ENCODE peak calls at places on chromosome 1, in nine cellular contexts. L, C, D, F, Y, U, Q, N and T are unnamed samples. For H3K4me1, the result is how much of the 10 kb centered on the place peaks cover.

GRCh38 chr1:200041337-200042118 is 14.0 kb downstream of the NR5A2 start:
- DNase-seq in L (no peak), C (no peak), D (no peak), F (no peak), Y (peak), U (no peak), Q (no peak), N (peak), T (no peak)

GRCh38 chr1:46455951-46456350 is 33.7 kb upstream of the DMBX1 start:
- DNase-seq in L (no peak), C (no peak), D (no peak), F (no peak), Y (no peak), U (no peak), Q (no peak), N (no peak), T (no peak)

GRCh38 chr1:169731446-169731845 is 2.4 kb downstream of the SELE start:
- DNase-seq in L (no peak), C (no peak), D (no peak), F (no peak), Y (no peak), U (no peak), Q (no peak), N (no peak), T (no peak)

GRCh38 chr1:110082477-110082876 is 12.0 kb upstream of the ALX3 start:
- DNase-seq in L (no peak), C (no peak), D (no peak), F (no peak), Y (no peak), U (no peak), Q (no peak), N (no peak), T (no peak)

GRCh38 chr1:59856725-59857338 is 42.1 kb downstream of the HOOK1 start:
- DNase-seq in L (peak), C (no peak), D (no peak), F (no peak), Y (no peak), U (no peak), Q (peak), N (no peak), T (no peak)

GRCh38 chr1:42162181-42162580 is 2.4 kb downstream of the GUCA2A start:
- DNase-seq in L (no peak), C (no peak), D (no peak), F (no peak), Y (no peak), U (no peak), Q (no peak), N (no peak), T (no peak)

GRCh38 chr1:6727535-6727934 is 25.9 kb upstream of the DNAJC11 start:
- DNase-seq in L (no peak), C (peak), D (peak), F (peak), Y (peak), U (peak), Q (peak), N (peak), T (peak)

GRCh38 chr1:240295811-240296210 is 204.1 kb downstream of the FMN2 start:
- DNase-seq in L (no peak), C (no peak), D (no peak), F (no peak), Y (no peak), U (peak), Q (no peak), N (no peak), T (no peak)

GRCh38 chr1:178055093-178055492 is 38.8 kb upstream of the RASAL2 start:
- DNase-seq in L (no peak), C (no peak), D (peak), F (peak), Y (peak), U (no peak), Q (peak), N (peak), T (peak)

GRCh38 chr1:192477630-192478029 is 97.9 kb upstream of the RGS1 start:
- DNase-seq in L (no peak), C (no peak), D (peak), F (no peak), Y (no peak), U (peak), Q (no peak), N (peak), T (no peak)
- TF ChIP-seq CTCF in L (peak), C (peak), D (peak), F (peak), Y (peak), U (no peak), Q (peak), N (no peak), T (peak)

GRCh38 chr1:28577738-28578536 is 14.1 kb upstream of the RAB42 start:
- DNase-seq in L (no peak), C (no peak), D (no peak), F (no peak), Y (no peak), U (no peak), Q (no peak), N (no peak), T (no peak)

GRCh38 chr1:28579374-28579773 is 12.7 kb upstream of the RAB42 start:
- DNase-seq in L (no peak), C (no peak), D (no peak), F (no peak), Y (no peak), U (no peak), Q (no peak), N (no peak), T (no peak)

GRCh38 chr1:28578696-28579218 is 13.3 kb upstream of the RAB42 start:
- DNase-seq in L (no peak), C (no peak), D (no peak), F (no peak), Y (no peak), U (no peak), Q (no peak), N (no peak), T (no peak)

GRCh38 chr1:28573564-28573963 is 18.5 kb upstream of the RAB42 start:
- DNase-seq in L (no peak), C (no peak), D (no peak), F (no peak), Y (no peak), U (no peak), Q (no peak), N (no peak), T (no peak)

DNA sequence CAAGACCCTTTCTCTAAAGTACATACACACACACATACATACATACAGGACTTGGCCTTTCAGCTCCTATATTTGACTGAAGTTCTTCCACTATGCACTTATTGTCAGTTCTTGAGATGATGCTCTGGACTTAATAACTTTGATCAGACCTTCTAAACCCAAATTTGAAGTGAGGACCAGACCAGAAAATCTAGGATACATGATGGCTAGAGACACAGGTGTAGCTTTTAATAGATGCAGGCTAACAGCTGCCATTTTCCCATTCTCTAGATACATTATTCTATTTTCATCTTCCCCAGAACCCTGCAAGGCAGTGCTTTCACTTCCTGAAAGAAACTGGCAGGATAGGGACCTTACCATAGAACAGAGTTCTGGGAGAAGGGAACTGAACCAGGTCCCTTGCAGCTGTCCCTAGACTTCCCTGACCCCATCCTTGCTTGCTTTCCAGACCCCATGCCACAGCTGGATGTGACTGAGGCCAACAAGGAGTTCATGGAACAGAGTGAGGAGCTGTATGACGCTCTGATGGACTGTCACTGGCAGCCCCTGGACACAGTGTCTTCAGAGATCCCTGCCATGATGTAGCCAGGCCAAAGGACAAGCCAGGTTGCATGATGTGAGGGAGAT is 14.9 kb upstream of the RAB42 start:
- DNase-seq in L (no peak), C (no peak), D (no peak), F (no peak), Y (peak), U (no peak), Q (no peak), N (peak), T (no peak)
- H3K4me1 ChIP-seq in L (under half), C (under half), D (under half), F (under half), Y (under half), U (under half), Q (under half), N (under half), T (under half)

DNA sequence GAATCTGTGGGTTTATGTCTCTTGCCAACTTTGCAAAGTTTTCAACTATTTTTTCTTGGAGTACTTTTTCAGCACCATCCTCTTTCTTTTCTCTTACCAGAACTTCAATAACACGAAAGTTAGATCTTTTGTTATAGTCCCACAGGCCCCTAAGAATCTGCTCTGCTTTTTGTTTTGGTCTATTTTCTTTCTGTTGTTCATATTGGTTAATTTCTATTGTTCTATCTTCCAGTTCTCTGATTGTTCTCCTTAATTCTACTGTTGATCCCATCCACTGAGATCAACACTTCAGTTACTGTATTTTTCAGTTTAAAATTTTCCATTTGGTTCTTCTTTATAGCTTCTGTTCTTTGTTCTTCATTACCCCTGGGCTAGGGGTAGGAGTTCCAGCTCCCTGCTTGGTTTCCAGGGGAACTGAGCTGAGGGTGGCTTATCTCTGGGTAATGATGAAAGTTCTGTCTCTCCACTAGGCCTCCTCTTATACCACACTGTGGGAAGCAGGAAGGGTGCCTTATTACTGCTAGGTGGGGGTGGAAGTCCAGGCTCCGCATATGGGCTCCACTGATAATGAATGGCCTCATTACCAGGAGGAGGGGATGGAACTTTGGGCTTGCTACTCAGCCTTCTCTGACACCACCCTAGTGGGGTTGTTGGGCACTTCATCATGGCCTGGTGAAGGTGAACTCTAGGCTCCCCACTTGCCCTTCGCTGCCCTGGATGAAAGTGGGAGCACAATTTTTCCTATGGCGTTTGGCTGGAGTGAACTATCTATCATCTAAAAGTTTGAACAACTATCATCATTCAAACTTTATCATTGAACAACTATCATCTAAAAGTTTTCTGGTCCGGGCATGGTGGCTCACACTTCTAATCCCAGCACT is 39.3 kb downstream of the NAV1 start:
- DNase-seq in L (no peak), C (no peak), D (no peak), F (no peak), Y (no peak), U (peak), Q (no peak), N (no peak), T (no peak)
- TF ChIP-seq CTCF in L (no peak), C (no peak), D (no peak), F (no peak), Y (no peak), U (no peak), Q (no peak), N (no peak), T (no peak)

GRCh38 chr1:65230741-65231439 is 78.5 kb upstream of the DNAJC6 start:
- DNase-seq in L (no peak), C (no peak), D (no peak), F (no peak), Y (no peak), U (no peak), Q (no peak), N (no peak), T (no peak)
- H3K4me1 ChIP-seq in L (under half), C (under half), D (under half), F (under half), Y (under half), U (under half), Q (under half), N (under half), T (under half)

GRCh38 chr1:12081648-12082396 is 18.7 kb downstream of the TNFRSF8 start:
- DNase-seq in L (no peak), C (no peak), D (no peak), F (no peak), Y (no peak), U (no peak), Q (no peak), N (no peak), T (no peak)

GRCh38 chr1:12078575-12078937 is 15.5 kb downstream of the TNFRSF8 start:
- DNase-seq in L (no peak), C (no peak), D (no peak), F (no peak), Y (no peak), U (no peak), Q (no peak), N (no peak), T (no peak)

GRCh38 chr1:12080773-12081556 is 17.9 kb downstream of the TNFRSF8 start:
- DNase-seq in L (no peak), C (no peak), D (no peak), F (no peak), Y (no peak), U (no peak), Q (no peak), N (no peak), T (no peak)

GRCh38 chr1:12080156-12080555 is 17.1 kb downstream of the TNFRSF8 start:
- DNase-seq in L (no peak), C (no peak), D (no peak), F (no peak), Y (no peak), U (peak), Q (no peak), N (no peak), T (no peak)

GRCh38 chr1:12078938-12079861 is 16.1 kb downstream of the TNFRSF8 start:
- DNase-seq in L (no peak), C (peak), D (peak), F (no peak), Y (peak), U (peak), Q (peak), N (peak), T (peak)
- TF ChIP-seq CTCF in L (no peak), C (peak), D (no peak), F (peak), Y (peak), U (peak), Q (peak), N (peak), T (peak)

GRCh38 chr1:208280184-208280583 is 36.0 kb upstream of the PLXNA2 start:
- DNase-seq in L (no peak), C (no peak), D (no peak), F (no peak), Y (no peak), U (no peak), Q (no peak), N (no peak), T (no peak)
- H3K4me1 ChIP-seq in L (under half), C (under half), D (under half), F (under half), Y (under half), U (under half), Q (under half), N (under half), T (under half)

GRCh38 chr1:17068789-17069188 is 15.0 kb upstream of the SDHB start:
- DNase-seq in L (no peak), C (no peak), D (no peak), F (no peak), Y (no peak), U (no peak), Q (no peak), N (no peak), T (no peak)
- TF ChIP-seq CTCF in L (no peak), C (no peak), D (no peak), F (no peak), Y (no peak), U (no peak), Q (no peak), N (no peak), T (no peak)

DNA sequence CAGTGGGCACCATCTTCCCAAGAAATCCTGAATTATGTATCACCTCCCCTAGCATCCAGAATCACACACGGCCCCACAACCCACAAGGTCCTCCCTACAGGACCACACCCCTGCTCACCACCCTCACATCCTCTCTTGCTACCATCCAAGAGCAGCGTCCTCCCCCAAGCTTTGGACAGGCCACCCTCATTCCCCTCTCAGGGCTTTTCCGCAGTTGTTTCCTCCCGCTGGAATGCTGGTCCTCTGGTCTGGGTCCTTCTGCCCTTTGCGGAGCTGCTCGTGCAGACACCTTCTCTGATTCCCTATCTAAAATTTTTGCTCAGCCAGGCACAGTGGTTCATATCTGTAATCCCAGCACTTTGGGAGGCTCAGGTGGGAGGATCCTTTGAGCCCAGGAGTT is 56.5 kb downstream of the TOMM20 start:
- DNase-seq in L (no peak), C (no peak), D (no peak), F (no peak), Y (no peak), U (no peak), Q (no peak), N (no peak), T (no peak)
- H3K4me1 ChIP-seq in L (under half), C (under half), D (half or more), F (half or more), Y (under half), U (under half), Q (under half), N (under half), T (under half)